ENCODE peak calls at places on chromosomes 2 and 18, in four cellular contexts. J is tibial artery, W is cardiac muscle cell, I is right lobe of liver. F is an unnamed sample.

GRCh38 chr2:34288016-34288415 is 688.9 kb upstream of the FAM98A start:
- DNase-seq in J (no peak), W (no peak), I (no peak), F (no peak)

GRCh38 chr2:105325389-105325963 is 4.1 kb downstream of the TGFBRAP1 start:
- DNase-seq in J (no peak), W (peak; percentile 48), I (no peak), F (no peak)

GRCh38 chr2:165371356-165371755 is 98.1 kb upstream of the CSRNP3 start:
- DNase-seq in J (no peak), W (no peak), I (no peak), F (no peak)

GRCh38 chr2:191366199-191366598 is 121.0 kb downstream of the MYO1B start:
- DNase-seq in J (no peak), W (no peak), I (no peak), F (no peak)

GRCh38 chr2:79370976-79371550 is 141.8 kb upstream of the CTNNA2 start:
- DNase-seq in J (no peak), W (no peak), I (no peak), F (no peak)

GRCh38 chr18:43046324-43046723 is 69.2 kb downstream of the RIT2 start:
- DNase-seq in J (no peak), W (no peak), I (no peak), F (no peak)

GRCh38 chr2:120238728-120239487 is 13.7 kb upstream of the RALB start:
- DNase-seq in J (no peak), W (peak; percentile 48), I (peak; percentile 35), F (no peak)

GRCh38 chr2:101776172-101777043 is 78.9 kb downstream of the MAP4K4 start:
- DNase-seq in J (no peak), W (peak; percentile 55), I (no peak), F (no peak)

GRCh38 chr2:25833566-25833965 is 44.7 kb downstream of the ASXL2 start:
- DNase-seq in J (no peak), W (no peak), I (no peak), F (no peak)

GRCh38 chr2:220365023-220365422 is 737.6 kb downstream of the SLC4A3 start:
- DNase-seq in J (no peak), W (peak; percentile 43), I (no peak), F (no peak)

GRCh38 chr2:68292108-68292710 is 27.5 kb downstream of the CNRIP1 start:
- DNase-seq in J (no peak), W (peak; percentile 40), I (no peak), F (no peak)

GRCh38 chr2:62266433-62267038 is 70.6 kb downstream of the B3GNT2 start:
- DNase-seq in J (no peak), W (peak; percentile 83), I (no peak), F (peak; percentile 35)

GRCh38 chr2:168853471-168853870 is 36.8 kb downstream of the SPC25 start:
- DNase-seq in J (no peak), W (no peak), I (no peak), F (no peak)

GRCh38 chr2:67649331-67650071 is 252.4 kb downstream of the ETAA1 start:
- DNase-seq in J (peak; percentile 44), W (peak; percentile 96), I (no peak), F (no peak)

GRCh38 chr2:203551653-203552250 is 16.7 kb upstream of the RAPH1 start:
- DNase-seq in J (peak; percentile 35), W (peak; percentile 84), I (peak; percentile 54), F (no peak)

GRCh38 chr2:153405196-153405595 is 73.4 kb downstream of the RPRM start:
- DNase-seq in J (no peak), W (no peak), I (no peak), F (no peak)

GRCh38 chr2:136134126-136134525 is 16.2 kb upstream of the CXCR4 start:
- DNase-seq in J (no peak), W (no peak), I (no peak), F (no peak)

GRCh38 chr2:96336104-96336775 is 674 bp downstream of the NCAPH start:
- DNase-seq in J (no peak), W (no peak), I (no peak), F (no peak)

GRCh38 chr2:158484892-158485556 is 28.3 kb downstream of the PKP4 start:
- DNase-seq in J (no peak), W (no peak), I (no peak), F (no peak)

GRCh38 chr2:8424997-8425900 is 256.6 kb upstream of the ID2 start:
- DNase-seq in J (no peak), W (no peak), I (peak; percentile 61), F (no peak)

GRCh38 chr2:27495840-27496356 is 741 bp upstream of the GCKR start:
- DNase-seq in J (no peak), W (no peak), I (no peak), F (no peak)

GRCh38 chr18:11021477-11021876 is 127.9 kb downstream of the PIEZO2 start:
- DNase-seq in J (no peak), W (no peak), I (no peak), F (no peak)

GRCh38 chr2:197514754-197515153 is 1.1 kb upstream of the MOB4 start:
- DNase-seq in J (no peak), W (no peak), I (no peak), F (no peak)

GRCh38 chr2:28665041-28665704 is 86.5 kb upstream of the PPP1CB start:
- DNase-seq in J (peak; percentile 83), W (peak; percentile 95), I (peak; percentile 40), F (no peak)

GRCh38 chr2:194545978-194546377 is 1111.0 kb upstream of the SLC39A10 start:
- DNase-seq in J (no peak), W (no peak), I (no peak), F (no peak)

GRCh38 chr2:208192611-208193248 is 2.9 kb upstream of the C2orf80 start:
- DNase-seq in J (no peak), W (no peak), I (no peak), F (no peak)

GRCh38 chr18:27685807-27686412 is 491.0 kb downstream of the CDH2 start:
- DNase-seq in J (no peak), W (peak; percentile 72), I (no peak), F (no peak)

GRCh38 chr2:240788482-240788881 is 31.5 kb downstream of the KIF1A start:
- DNase-seq in J (no peak), W (no peak), I (peak; percentile 3), F (no peak)

GRCh38 chr2:212549463-212549862 is 10.9 kb upstream of the ERBB4 start:
- DNase-seq in J (no peak), W (no peak), I (no peak), F (no peak)

GRCh38 chr2:71614976-71615768 is 161.8 kb downstream of the DYSF start:
- DNase-seq in J (peak; percentile 87), W (peak; percentile 97), I (peak; percentile 60), F (no peak)

GRCh38 chr2:21175895-21176646 is 52.3 kb downstream of the TDRD15 start:
- DNase-seq in J (no peak), W (peak; percentile 2), I (no peak), F (no peak)

GRCh38 chr2:85957256-85957655 is 68.5 kb upstream of the ST3GAL5 start:
- DNase-seq in J (no peak), W (no peak), I (no peak), F (no peak)

GRCh38 chr2:207423886-207424285 is 105.9 kb upstream of the CREB1 start:
- DNase-seq in J (no peak), W (peak; percentile 93), I (no peak), F (no peak)

GRCh38 chr2:126527836-126528490 is 128.0 kb upstream of the GYPC start:
- DNase-seq in J (peak; percentile 59), W (peak; percentile 75), I (peak; percentile 64), F (peak; percentile 58)

GRCh38 chr2:15916336-15916735 is 24.0 kb upstream of the MYCN start:
- DNase-seq in J (no peak), W (no peak), I (no peak), F (no peak)

GRCh38 chr2:240655931-240656886 is 26.5 kb downstream of the AQP12B start:
- DNase-seq in J (no peak), W (peak; percentile 36), I (no peak), F (no peak)

DNA sequence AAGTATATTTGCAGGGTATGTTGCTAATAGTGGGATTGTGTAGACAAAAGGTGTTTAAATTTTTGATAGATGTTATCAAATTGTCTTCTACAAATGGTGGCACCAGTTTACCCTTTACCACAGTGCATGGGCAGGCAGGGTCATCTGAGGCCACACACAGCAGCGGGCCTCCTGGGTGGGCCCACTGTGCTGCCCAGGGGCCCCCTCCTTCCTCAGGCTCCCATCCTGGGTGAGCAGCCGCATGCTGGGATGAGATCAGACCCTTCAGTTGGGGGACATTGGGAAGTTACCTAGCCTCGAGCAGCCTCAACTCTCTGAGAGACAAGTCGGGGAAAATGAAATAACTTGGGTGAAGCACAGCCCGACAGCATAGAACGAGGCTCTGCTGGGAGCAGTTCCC is 9.7 kb downstream of the MYO7B start:
- DNase-seq in J (no peak), W (no peak), I (no peak), F (no peak)
- H3K27ac ChIP-seq in J (no peak overlapping the region), W (no peak overlapping the region), I (no peak overlapping the region), F (no peak overlapping the region)

GRCh38 chr2:63849381-63850203 is 7.9 kb downstream of the UGP2 start:
- DNase-seq in J (no peak), W (peak; percentile 42), I (no peak), F (no peak)
- H3K4me3 ChIP-seq in J (no peak overlapping the region), W (peak overlapping the region; percentile 16), I (peak overlapping the region; percentile 15), F (no peak overlapping the region)

GRCh38 chr2:5052905-5053304 is 639.3 kb upstream of the SOX11 start:
- DNase-seq in J (no peak), W (no peak), I (no peak), F (no peak)
- H3K27ac ChIP-seq in J (no peak overlapping the region), W (no peak overlapping the region), I (no peak overlapping the region), F (no peak overlapping the region)

GRCh38 chr2:46517485-46517884 is 38.1 kb downstream of the TMEM247 start:
- DNase-seq in J (no peak), W (no peak), I (no peak), F (no peak)
- H3K4me3 ChIP-seq in J (no peak overlapping the region), W (no peak overlapping the region), I (no peak overlapping the region), F (no peak overlapping the region)